ENCODE peak calls at places on chromosomes 13 and 19, in seven cellular contexts. N, J, H, K, S, V and O are unnamed samples.

GRCh38 chr19:37988758-37989635 is 82.0 kb downstream of the SIPA1L3 start:
- DNase-seq in V (no peak), S (no peak), N (no peak), H (no peak), K (no peak), J (no peak), O (no peak)

GRCh38 chr13:114099918-114100445 is 32.4 kb downstream of the RASA3 start:
- DNase-seq in J (peak; percentile 57), H (peak; percentile 42), N (no peak), S (no peak), V (peak; percentile 16), K (peak; percentile 27), O (peak; percentile 46)

GRCh38 chr19:16873603-16874002 is 15.2 kb upstream of the F2RL3 start:
- DNase-seq in H (no peak), S (no peak), J (no peak), N (no peak), K (no peak), V (no peak), O (no peak)

GRCh38 chr13:57946361-57946760 is 314.8 kb downstream of the PCDH17 start:
- DNase-seq in J (peak; percentile 0), V (no peak), H (no peak), K (no peak), N (no peak), S (no peak), O (no peak)

GRCh38 chr19:17611462-17612244 is 56.2 kb downstream of the COLGALT1 start:
- DNase-seq in H (no peak), N (no peak), V (peak; percentile 75), S (no peak), J (no peak), K (no peak), O (no peak)

GRCh38 chr19:15550847-15551182 is 42.5 kb downstream of the CYP4F22 start:
- DNase-seq in N (no peak), H (no peak), J (peak; percentile 5), S (no peak), V (no peak), K (no peak), O (no peak)

GRCh38 chr13:26509491-26509890 is 48.0 kb upstream of the WASF3 start:
- DNase-seq in S (no peak), J (no peak), N (no peak), H (no peak), K (no peak), V (no peak), O (no peak)

GRCh38 chr19:47240996-47241918 is 10.3 kb upstream of the BBC3 start:
- DNase-seq in V (peak; percentile 74), J (peak; percentile 82), H (peak; percentile 77), S (peak; percentile 83), K (peak; percentile 72), N (no peak), O (peak; percentile 76)

GRCh38 chr13:19605161-19605955 is 28.1 kb upstream of the MPHOSPH8 start:
- DNase-seq in S (no peak), V (no peak), K (no peak), H (peak; percentile 40), J (no peak), N (no peak), O (no peak)

GRCh38 chr13:40074338-40074737 is 418.9 kb downstream of the COG6 start:
- DNase-seq in J (peak; percentile 90), K (peak; percentile 37), S (no peak), V (no peak), H (no peak), N (no peak), O (no peak)

GRCh38 chr19:13493516-13494310 is 12.6 kb downstream of the CACNA1A start:
- DNase-seq in N (no peak), K (no peak), H (no peak), J (peak; percentile 29), V (no peak), S (no peak), O (no peak)

GRCh38 chr13:105196052-105196451 is 1339.4 kb downstream of the EFNB2 start:
- DNase-seq in K (no peak), H (no peak), S (no peak), J (peak; percentile 93), V (no peak), N (no peak), O (no peak)

GRCh38 chr19:40467007-40467565 is 285 bp downstream of the SPTBN4 start:
- DNase-seq in S (no peak), V (no peak), J (no peak), N (no peak), H (no peak), K (no peak), O (no peak)

GRCh38 chr13:23418776-23419683 is 14.5 kb downstream of the SACS start:
- DNase-seq in V (no peak), J (no peak), K (no peak), S (no peak), H (no peak), N (no peak), O (no peak)

GRCh38 chr19:3516675-3517207 is 10.6 kb downstream of the FZR1 start:
- DNase-seq in K (no peak), V (peak; percentile 79), H (no peak), J (no peak), N (peak; percentile 17), S (peak; percentile 67), O (no peak)

GRCh38 chr13:79678100-79678499 is 197.1 kb downstream of the NDFIP2 start:
- DNase-seq in N (no peak), S (no peak), J (peak; percentile 23), V (no peak), K (no peak), H (no peak), O (no peak)

GRCh38 chr19:19642506-19643157 is 825 bp downstream of the GMIP start:
- DNase-seq in N (no peak), H (no peak), V (peak; percentile 29), S (no peak), K (no peak), J (peak; percentile 13), O (peak; percentile 66)

GRCh38 chr13:29472317-29472961 is 123.0 kb downstream of the SLC7A1 start:
- DNase-seq in J (peak; percentile 69), V (peak; percentile 88), K (no peak), S (peak; percentile 46), N (no peak), H (peak; percentile 63), O (peak; percentile 64)

GRCh38 chr19:6464070-6464873 is at the start of gene CRB3:
- DNase-seq in H (peak; percentile 80), J (no peak), N (no peak), V (no peak), K (no peak), S (peak; percentile 99), O (peak; percentile 95)

GRCh38 chr13:44710576-44710975 is 134.4 kb upstream of the TSC22D1 start:
- DNase-seq in V (no peak), J (peak; percentile 86), S (no peak), K (no peak), H (peak; percentile 73), N (peak; percentile 5), O (no peak)

GRCh38 chr19:29215322-29215845 is 2.4 kb upstream of the UQCRFS1 start:
- DNase-seq in H (no peak), V (no peak), J (no peak), K (no peak), N (no peak), S (no peak), O (no peak)

GRCh38 chr19:58153386-58153785 is 2.8 kb upstream of the ZNF329 start:
- DNase-seq in J (no peak), S (no peak), V (no peak), N (no peak), K (no peak), H (no peak), O (no peak)

GRCh38 chr13:41649659-41650058 is 192.3 kb downstream of the RGCC start:
- DNase-seq in N (no peak), S (no peak), V (peak; percentile 60), J (peak; percentile 46), H (peak; percentile 22), K (no peak), O (no peak)

GRCh38 chr13:39451860-39452301 is 151.1 kb downstream of the LHFPL6 start:
- DNase-seq in J (peak; percentile 90), S (no peak), N (no peak), V (peak; percentile 91), H (no peak), K (no peak), O (no peak)

GRCh38 chr19:12202250-12202649 is 39.4 kb downstream of the ZNF136 start:
- DNase-seq in K (no peak), V (peak; percentile 27), N (no peak), J (peak; percentile 10), H (no peak), S (peak; percentile 61), O (peak; percentile 81)

DNA sequence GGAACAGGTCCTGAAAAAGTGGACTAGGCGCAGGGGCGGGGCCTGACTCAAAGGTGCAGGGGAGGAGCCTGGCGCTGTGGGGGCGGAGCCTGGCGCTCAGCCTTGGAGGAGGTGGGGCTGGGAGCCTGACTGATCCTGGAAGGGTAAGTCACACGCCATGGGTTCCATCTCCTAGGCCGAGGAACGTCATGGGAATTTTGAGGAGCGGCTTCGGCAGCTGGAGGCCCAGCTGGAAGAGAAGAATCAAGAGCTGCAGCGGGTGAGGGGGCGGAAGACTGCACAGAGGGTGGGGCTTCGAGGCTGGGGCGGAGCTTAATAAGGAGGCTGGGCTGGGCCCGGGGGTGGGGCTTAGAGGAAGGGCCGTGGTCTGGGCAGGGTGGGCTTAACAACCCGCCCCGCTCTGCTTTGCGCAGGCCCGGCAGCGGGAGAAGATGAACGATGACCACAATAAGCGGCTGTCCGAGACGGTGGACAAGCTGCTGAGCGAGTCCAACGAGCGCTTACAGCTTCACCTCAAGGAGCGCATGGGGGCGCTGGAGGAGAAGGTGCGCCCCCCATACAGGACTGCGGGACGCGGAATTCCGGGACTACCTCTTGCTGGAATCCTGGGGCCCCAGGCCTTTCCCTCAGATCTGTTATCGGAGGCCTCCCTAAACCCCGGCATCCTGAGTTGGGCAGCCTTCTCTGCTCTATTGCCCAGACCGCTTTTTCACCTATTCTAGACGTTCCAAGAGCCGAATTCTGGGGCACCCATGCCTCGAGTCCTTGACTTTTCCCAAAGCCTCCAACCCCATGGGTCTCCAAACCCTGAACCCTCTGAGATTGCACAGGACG is 14.5 kb downstream of the PPFIA3 start:
- DNase-seq in S (peak; percentile 92), K (peak; percentile 64), J (peak; percentile 68), H (no peak), V (peak; percentile 48), N (no peak), O (peak; percentile 88)
- H3K4me3 ChIP-seq in S (peak overlapping the region; percentile 6), K (no peak overlapping the region), J (no peak overlapping the region), H (no peak overlapping the region), V (peak overlapping the region; percentile 51), N (no peak overlapping the region), O (peak overlapping the region; percentile 2)

GRCh38 chr19:27652796-27653195 is 1560.2 kb downstream of the UQCRFS1 start:
- DNase-seq in J (no peak), K (no peak), H (no peak), S (no peak), V (no peak), N (no peak), O (no peak)
- H3K9me3 ChIP-seq in J (no peaks in the 10 kb centered on the region), K (no peaks in the 10 kb centered on the region), H (no peaks in the 10 kb centered on the region), S (no peaks in the 10 kb centered on the region), V (no peaks in the 10 kb centered on the region), N (no peaks in the 10 kb centered on the region), O (no peaks in the 10 kb centered on the region)

GRCh38 chr19:51448745-51449093 is 9.5 kb downstream of the SIGLEC8 start:
- DNase-seq in K (no peak), H (no peak), S (no peak), V (no peak), J (no peak), N (no peak), O (no peak)
- H3K4me3 ChIP-seq in K (no peak overlapping the region), H (no peak overlapping the region), S (no peak overlapping the region), V (no peak overlapping the region), J (no peak overlapping the region), N (no peak overlapping the region), O (no peak overlapping the region)

GRCh38 chr19:36508325-36508724 is 19.0 kb upstream of the ZNF566 start:
- DNase-seq in V (no peak), S (no peak), N (no peak), K (no peak), J (no peak), H (no peak), O (no peak)

GRCh38 chr19:36514012-36514612 is 14.0 kb downstream of the ZNF260 start:
- DNase-seq in J (no peak), K (no peak), N (no peak), H (no peak), S (no peak), V (no peak), O (no peak)
- H3K9me3 ChIP-seq in J (peaks cover 10% of the 10 kb centered on the region), K (peaks cover 98% of the 10 kb centered on the region), N (peaks cover 36% of the 10 kb centered on the region), H (peaks cover 21% of the 10 kb centered on the region), S (peaks cover 23% of the 10 kb centered on the region), V (peaks cover 63% of the 10 kb centered on the region), O (peaks cover 13% of the 10 kb centered on the region)